ENCODE peak calls at places on chromosomes 5 and 9, in four cellular contexts. One of them, this sample, is unnamed.
A peak's percentile ranks its signal among the peaks of the same experiment; 100 is the strongest.

GRCh38 chr9:69093471-69094103 is 58.0 kb downstream of the FXN start:
- DNase-seq in H9: no peak
- DNase-seq in tibial nerve: no peak
- DNase-seq in body of pancreas: peak; percentile 30
- DNase-seq in this sample: no peak

GRCh38 chr5:14326035-14326909 is 183.1 kb downstream of the TRIO start:
- DNase-seq in H9: no peak
- DNase-seq in tibial nerve: no peak
- DNase-seq in body of pancreas: no peak
- DNase-seq in this sample: peak; percentile 69

GRCh38 chr5:119743927-119744326 is 114.6 kb downstream of the FAM170A start:
- DNase-seq in H9: peak; percentile 50
- DNase-seq in tibial nerve: no peak
- DNase-seq in body of pancreas: peak; percentile 23
- DNase-seq in this sample: peak; percentile 66

GRCh38 chr5:160049099-160049498 is 40.2 kb downstream of the TTC1 start:
- DNase-seq in H9: no peak
- DNase-seq in tibial nerve: no peak
- DNase-seq in body of pancreas: no peak
- DNase-seq in this sample: no peak

GRCh38 chr9:114804504-114804903 is 1.3 kb downstream of the TNFSF15 start:
- DNase-seq in H9: no peak
- DNase-seq in tibial nerve: no peak
- DNase-seq in body of pancreas: peak; percentile 33
- DNase-seq in this sample: peak; percentile 81

GRCh38 chr5:88190106-88190834 is 78.4 kb downstream of the TMEM161B start:
- DNase-seq in H9: peak; percentile 34
- DNase-seq in tibial nerve: no peak
- DNase-seq in body of pancreas: no peak
- DNase-seq in this sample: no peak

GRCh38 chr5:133849116-133849515 is 119.3 kb downstream of the C5orf15 start:
- DNase-seq in H9: peak; percentile 14
- DNase-seq in tibial nerve: no peak
- DNase-seq in body of pancreas: no peak
- DNase-seq in this sample: no peak

GRCh38 chr5:83543898-83544297 is 72.4 kb downstream of the VCAN start:
- DNase-seq in H9: no peak
- DNase-seq in tibial nerve: no peak
- DNase-seq in body of pancreas: no peak
- DNase-seq in this sample: no peak

GRCh38 chr9:1018121-1018520 is 32.0 kb upstream of the DMRT2 start:
- DNase-seq in H9: peak; percentile 58
- DNase-seq in tibial nerve: no peak
- DNase-seq in body of pancreas: no peak
- DNase-seq in this sample: peak; percentile 57

GRCh38 chr5:92017786-92018185 is 634.7 kb upstream of the ARRDC3 start:
- DNase-seq in H9: no peak
- DNase-seq in tibial nerve: no peak
- DNase-seq in body of pancreas: no peak
- DNase-seq in this sample: no peak

GRCh38 chr9:8297047-8297446 is 497.5 kb upstream of the DMAC1 start:
- DNase-seq in H9: no peak
- DNase-seq in tibial nerve: no peak
- DNase-seq in body of pancreas: no peak
- DNase-seq in this sample: no peak

GRCh38 chr5:12399868-12400267 is 495.6 kb upstream of the CTNND2 start:
- DNase-seq in H9: no peak
- DNase-seq in tibial nerve: no peak
- DNase-seq in body of pancreas: no peak
- DNase-seq in this sample: no peak

GRCh38 chr5:66513130-66513529 is 83.1 kb upstream of the MAST4 start:
- DNase-seq in H9: no peak
- DNase-seq in tibial nerve: no peak
- DNase-seq in body of pancreas: no peak
- DNase-seq in this sample: no peak

GRCh38 chr5:131296213-131296672 is 32.4 kb downstream of the CDC42SE2 start:
- DNase-seq in H9: no peak
- DNase-seq in tibial nerve: no peak
- DNase-seq in body of pancreas: no peak
- DNase-seq in this sample: no peak

GRCh38 chr9:93089024-93089423 is 7.0 kb upstream of the CARD19 start:
- DNase-seq in H9: no peak
- DNase-seq in tibial nerve: no peak
- DNase-seq in body of pancreas: peak; percentile 1
- DNase-seq in this sample: no peak

DNA sequence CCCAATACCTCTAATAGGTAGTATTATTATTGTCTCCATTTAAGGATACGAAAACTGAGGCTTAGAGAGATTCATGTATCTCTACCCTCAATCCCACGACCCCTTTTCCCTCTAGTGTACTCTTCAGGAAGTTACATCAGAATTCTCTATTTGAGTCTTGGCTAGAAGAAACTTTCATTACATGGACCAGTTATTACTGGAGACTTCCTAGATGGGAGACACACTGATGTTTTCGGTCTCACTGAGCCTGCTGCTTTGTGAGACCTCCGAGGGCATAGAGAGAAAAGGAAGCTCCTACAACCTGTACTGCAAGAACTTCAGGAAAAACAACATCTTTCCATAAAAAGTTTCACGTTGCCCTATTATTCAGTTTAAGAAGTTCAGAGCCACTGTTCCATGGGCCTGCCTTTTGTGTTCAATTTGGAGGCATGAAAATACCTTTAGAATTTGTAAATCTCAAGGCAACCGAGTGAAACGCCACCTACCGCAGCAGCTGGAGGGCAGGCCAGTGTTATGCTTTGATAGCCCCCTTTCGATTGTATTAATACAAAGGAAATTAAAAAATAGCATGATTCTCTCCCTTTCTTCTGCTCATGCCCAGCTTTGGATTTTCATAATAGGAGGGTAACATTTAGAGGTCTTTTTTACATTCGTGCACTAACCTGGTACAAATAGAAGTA is 223.3 kb downstream of the EBF1 start:
- DNase-seq in H9: no peak
- DNase-seq in tibial nerve: no peak
- DNase-seq in body of pancreas: no peak
- DNase-seq in this sample: no peak
- TF ChIP-seq CTCF in H9: no peak
- TF ChIP-seq CTCF in tibial nerve: no peak
- TF ChIP-seq CTCF in body of pancreas: no peak
- TF ChIP-seq CTCF in this sample: no peak

DNA sequence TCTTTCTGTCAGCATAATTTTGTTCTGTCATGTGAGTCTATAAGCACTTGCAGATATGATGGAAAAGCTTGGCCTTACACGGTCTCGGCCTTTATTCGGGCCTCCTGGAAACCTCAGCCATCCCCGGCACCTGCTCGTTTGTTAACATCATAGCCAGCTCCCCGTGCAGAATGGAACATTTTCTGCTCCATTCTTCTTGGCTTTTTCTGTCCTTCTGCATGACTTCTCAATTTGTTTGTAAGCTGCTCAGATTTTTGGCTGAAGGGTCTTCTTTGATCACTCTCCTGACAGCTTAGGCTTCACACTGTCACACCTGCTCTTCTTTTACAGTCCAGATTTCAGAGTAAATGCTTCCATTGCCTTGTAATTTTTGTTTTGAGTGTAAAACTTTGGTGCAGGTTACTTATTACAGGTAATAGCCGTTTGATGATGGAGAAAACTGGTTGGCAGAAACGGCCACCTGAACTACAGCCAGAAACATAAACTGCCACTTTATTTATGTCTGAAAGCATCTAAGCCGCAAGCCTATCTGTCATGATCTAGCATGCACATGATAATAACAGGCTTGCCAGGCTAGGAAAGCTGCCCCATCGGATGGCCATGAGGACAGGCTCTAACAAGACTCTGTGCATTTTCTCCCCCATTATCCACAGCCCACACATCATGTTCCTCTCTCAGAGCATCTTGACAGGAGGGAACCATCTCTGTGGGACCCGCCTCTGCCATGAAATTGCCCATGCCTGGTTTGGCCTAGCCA is 197.0 kb downstream of the AOPEP start:
- DNase-seq in H9: no peak
- DNase-seq in tibial nerve: no peak
- DNase-seq in body of pancreas: no peak
- DNase-seq in this sample: no peak
- H3K4me1 ChIP-seq in H9: no peaks in the 10 kb centered on the region
- H3K4me1 ChIP-seq in tibial nerve: peaks cover 3% of the 10 kb centered on the region
- H3K4me1 ChIP-seq in body of pancreas: peaks cover 25% of the 10 kb centered on the region
- H3K4me1 ChIP-seq in this sample: peaks cover 70% of the 10 kb centered on the region

DNA sequence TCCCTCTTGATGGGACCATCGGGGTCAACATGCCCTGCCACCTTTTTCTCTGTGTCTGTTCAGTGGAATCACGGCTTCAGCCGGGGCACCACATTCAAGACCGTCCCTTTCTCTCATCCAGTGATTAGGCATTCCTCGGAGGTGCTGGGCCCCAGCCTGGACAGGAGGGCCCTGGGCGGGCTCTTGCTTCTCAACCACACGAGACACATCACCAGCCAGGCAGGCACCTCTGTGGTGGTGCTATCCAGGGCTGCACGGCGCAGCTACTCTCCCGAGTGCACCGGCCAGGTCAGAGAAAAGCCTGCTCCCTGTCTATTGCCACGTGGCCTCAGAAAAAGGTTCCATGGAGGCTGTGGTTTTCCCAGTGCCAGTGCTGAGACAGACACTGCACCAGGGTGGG is 255.2 kb upstream of the IRX1 start:
- DNase-seq in H9: no peak
- DNase-seq in tibial nerve: no peak
- DNase-seq in body of pancreas: no peak
- DNase-seq in this sample: no peak
- H3K27me3 ChIP-seq in H9: no peaks in the 10 kb centered on the region
- H3K27me3 ChIP-seq in tibial nerve: no peaks in the 10 kb centered on the region
- H3K27me3 ChIP-seq in body of pancreas: no peaks in the 10 kb centered on the region
- H3K27me3 ChIP-seq in this sample: no peaks in the 10 kb centered on the region

GRCh38 chr9:130110166-130110565 is 56.5 kb downstream of the GPR107 start:
- DNase-seq in H9: peak; percentile 47
- DNase-seq in tibial nerve: no peak
- DNase-seq in body of pancreas: no peak
- DNase-seq in this sample: no peak
- TF ChIP-seq CTCF in H9: peak; percentile 60
- TF ChIP-seq CTCF in tibial nerve: no peak
- TF ChIP-seq CTCF in body of pancreas: no peak
- TF ChIP-seq CTCF in this sample: no peak

GRCh38 chr5:61619289-61619688 is 287.2 kb downstream of the ZSWIM6 start:
- DNase-seq in H9: no peak
- DNase-seq in tibial nerve: no peak
- DNase-seq in body of pancreas: no peak
- DNase-seq in this sample: no peak
- H3K4me1 ChIP-seq in H9: no peaks in the 10 kb centered on the region
- H3K4me1 ChIP-seq in tibial nerve: no peaks in the 10 kb centered on the region
- H3K4me1 ChIP-seq in body of pancreas: peaks cover 18% of the 10 kb centered on the region
- H3K4me1 ChIP-seq in this sample: no peaks in the 10 kb centered on the region

GRCh38 chr9:129759804-129760502 is 7.1 kb upstream of the PTGES start:
- DNase-seq in H9: no peak
- DNase-seq in tibial nerve: no peak
- DNase-seq in body of pancreas: no peak
- DNase-seq in this sample: peak; percentile 60

GRCh38 chr9:129756191-129756590 is 3.3 kb upstream of the PTGES start:
- DNase-seq in H9: no peak
- DNase-seq in tibial nerve: no peak
- DNase-seq in body of pancreas: no peak
- DNase-seq in this sample: no peak

GRCh38 chr9:129759329-129759728 is 6.5 kb upstream of the PTGES start:
- DNase-seq in H9: no peak
- DNase-seq in tibial nerve: no peak
- DNase-seq in body of pancreas: no peak
- DNase-seq in this sample: no peak

GRCh38 chr9:129755151-129755550 is 2.3 kb upstream of the PTGES start:
- DNase-seq in H9: no peak
- DNase-seq in tibial nerve: no peak
- DNase-seq in body of pancreas: no peak
- DNase-seq in this sample: no peak

DNA sequence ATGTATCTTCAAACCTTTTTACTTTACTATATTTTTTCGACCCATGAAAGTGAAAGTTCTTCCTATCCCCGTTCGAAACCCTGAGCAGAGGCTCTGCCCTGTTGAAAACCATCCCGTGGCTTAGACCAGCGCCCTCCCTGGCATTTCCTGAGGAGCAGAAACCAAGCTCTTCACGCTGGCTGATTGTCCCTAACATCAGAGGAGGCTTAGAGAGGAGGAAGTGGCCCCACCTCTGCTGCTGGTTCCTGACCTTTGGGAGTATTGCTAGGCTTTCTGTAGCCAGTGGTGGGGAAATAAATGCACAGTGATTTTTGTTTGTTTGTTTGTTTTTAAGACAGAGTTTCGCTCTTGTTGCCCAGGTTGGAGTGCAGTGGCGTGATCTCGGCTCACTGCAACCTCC is 4.2 kb upstream of the PTGES start:
- DNase-seq in H9: no peak
- DNase-seq in tibial nerve: no peak
- DNase-seq in body of pancreas: no peak
- DNase-seq in this sample: no peak
- H3K27me3 ChIP-seq in H9: no peaks in the 10 kb centered on the region
- H3K27me3 ChIP-seq in tibial nerve: no peaks in the 10 kb centered on the region
- H3K27me3 ChIP-seq in body of pancreas: no peaks in the 10 kb centered on the region
- H3K27me3 ChIP-seq in this sample: no peaks in the 10 kb centered on the region

DNA sequence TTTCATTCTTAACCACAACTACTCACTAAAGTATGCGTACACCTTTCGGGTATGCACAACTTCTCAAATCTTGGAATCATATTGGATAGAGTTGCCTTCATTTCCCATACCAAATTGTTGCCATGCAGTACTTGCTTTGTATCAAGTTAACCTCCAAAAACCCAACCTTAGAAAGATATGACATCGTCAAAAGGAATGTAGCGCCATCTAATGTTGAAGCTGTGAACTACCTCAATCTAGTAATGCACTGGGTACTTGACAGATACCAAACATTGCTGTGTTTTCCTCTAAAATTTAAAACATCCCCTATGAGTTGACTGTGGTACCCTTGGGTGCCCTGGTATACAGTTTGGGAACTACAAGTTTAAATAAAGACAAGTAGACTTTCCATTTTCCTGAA is 318.4 kb downstream of the ARL15 start:
- DNase-seq in H9: no peak
- DNase-seq in tibial nerve: no peak
- DNase-seq in body of pancreas: no peak
- DNase-seq in this sample: no peak
- TF ChIP-seq CTCF in H9: peak; percentile 72
- TF ChIP-seq CTCF in tibial nerve: no peak
- TF ChIP-seq CTCF in body of pancreas: no peak
- TF ChIP-seq CTCF in this sample: peak; percentile 55